ENCODE peak calls at places on chromosome 21, in five cellular contexts. H is NCI-H1092; M is NCI-H1105; P is stimulated activated CD4-positive, alpha-beta T cell treated with anti-CD3 and anti-CD28 coated beads, Interleukin-2, amount 100 ng/mL, for 48 hours; U is HuH-7.5. V is an unnamed sample.

GRCh38 chr21:36491191-36491916 is 11.4 kb upstream of the CLDN14 start:
- DNase-seq in H (no peak), M (no peak), P (no peak), U (no peak), V (no peak)

GRCh38 chr21:32878654-32879053 is 107.1 kb upstream of the PAXBP1 start:
- DNase-seq in H (no peak), M (no peak), P (no peak), U (no peak), V (no peak)

GRCh38 chr21:37198989-37199924 is 67.9 kb downstream of the VPS26C start:
- DNase-seq in H (no peak), M (no peak), P (no peak), U (no peak), V (no peak)

GRCh38 chr21:24705201-24705600 is 902.1 kb downstream of the MRPL39 start:
- DNase-seq in H (no peak), M (no peak), P (no peak), U (no peak), V (no peak)

GRCh38 chr21:36883532-36884486 is 82.7 kb downstream of the HLCS start:
- DNase-seq in H (no peak), M (no peak), P (no peak), U (no peak), V (no peak)

GRCh38 chr21:17929514-17929913 is 110.4 kb upstream of the C21orf91 start:
- DNase-seq in H (no peak), M (no peak), P (no peak), U (no peak), V (no peak)

GRCh38 chr21:37412603-37413360 is 46.2 kb downstream of the DYRK1A start:
- DNase-seq in H (no peak), M (no peak), P (no peak), U (no peak), V (no peak)

GRCh38 chr21:15793547-15794235 is 63.9 kb downstream of the USP25 start:
- DNase-seq in H (no peak), M (no peak), P (no peak), U (no peak), V (no peak)

GRCh38 chr21:17231771-17232170 is 281.1 kb upstream of the CXADR start:
- DNase-seq in H (no peak), M (no peak), P (no peak), U (no peak), V (no peak)

GRCh38 chr21:32301596-32301995 is 2.9 kb downstream of the MRAP start:
- DNase-seq in H (no peak), M (no peak), P (no peak), U (no peak), V (no peak)

GRCh38 chr21:42248783-42249597 is 30.1 kb downstream of the ABCG1 start:
- DNase-seq in H (no peak), M (no peak), P (no peak), U (no peak), V (no peak)

GRCh38 chr21:39281853-39282252 is 31.6 kb downstream of the BRWD1 start:
- DNase-seq in H (no peak), M (no peak), P (no peak), U (no peak), V (no peak)

GRCh38 chr21:29056538-29057050 is 16.9 kb downstream of the CCT8 start:
- DNase-seq in H (no peak), M (no peak), P (no peak), U (no peak), V (no peak)

GRCh38 chr21:31282095-31282709 is 61.9 kb downstream of the TIAM1 start:
- DNase-seq in H (no peak), M (no peak), P (no peak), U (no peak), V (no peak)

GRCh38 chr21:26469789-26470188 is 103.3 kb downstream of the CYYR1 start:
- DNase-seq in H (no peak), M (no peak), P (no peak), U (no peak), V (no peak)

GRCh38 chr21:35622612-35623011 is 437.7 kb downstream of the SETD4 start:
- DNase-seq in H (no peak), M (no peak), P (no peak), U (no peak), V (no peak)

GRCh38 chr21:43984905-43985689 is 27.0 kb upstream of the TRAPPC10 start:
- DNase-seq in H (no peak), M (no peak), P (no peak), U (no peak), V (no peak)

GRCh38 chr21:33608559-33608958 is 20.1 kb upstream of the DONSON start:
- DNase-seq in H (no peak), M (no peak), P (no peak), U (no peak), V (no peak)

GRCh38 chr21:33185852-33186251 is 43.9 kb upstream of the IFNAR2 start:
- DNase-seq in H (no peak), M (no peak), P (no peak), U (no peak), V (no peak)

GRCh38 chr21:45200031-45200430 is 87.7 kb downstream of the POFUT2 start:
- DNase-seq in H (no peak), M (no peak), P (no peak), U (no peak), V (no peak)

GRCh38 chr21:33940846-33941245 is 25.2 kb upstream of the ATP5PO start:
- DNase-seq in H (no peak), M (no peak), P (no peak), U (no peak), V (no peak)

GRCh38 chr21:33540711-33541104 is 1.2 kb downstream of the GART start:
- DNase-seq in H (no peak), M (no peak), P (no peak), U (no peak), V (no peak)

GRCh38 chr21:46063734-46064680 is 33.9 kb upstream of the COL6A2 start:
- DNase-seq in H (no peak), M (no peak), P (no peak), U (no peak), V (no peak)

GRCh38 chr21:25103500-25104207 is 503.6 kb downstream of the MRPL39 start:
- DNase-seq in H (no peak), M (no peak), P (no peak), U (no peak), V (no peak)

GRCh38 chr21:34960672-34961071 is 88.4 kb downstream of the RUNX1 start:
- DNase-seq in H (no peak), M (no peak), P (no peak), U (no peak), V (no peak)

GRCh38 chr21:20519076-20519475 is 479.1 kb upstream of the NCAM2 start:
- DNase-seq in H (no peak), M (no peak), P (no peak), U (no peak), V (no peak)

GRCh38 chr21:32597205-32597604 is 11.9 kb upstream of the TCP10L start:
- DNase-seq in H (no peak), M (no peak), P (no peak), U (no peak), V (no peak)

GRCh38 chr21:29893687-29894086 is 46.1 kb downstream of the GRIK1 start:
- DNase-seq in H (no peak), M (no peak), P (no peak), U (no peak), V (no peak)

GRCh38 chr21:9839011-9839661 is 682.2 kb upstream of the TPTE start:
- DNase-seq in H (peak), M (no peak), P (no peak), U (no peak), V (no peak)

GRCh38 chr21:44820851-44821250 is 3.0 kb upstream of the SUMO3 start:
- DNase-seq in H (no peak), M (no peak), P (no peak), U (no peak), V (no peak)

V was measured in nucleus accumbens.